ENCODE peak calls at places on chromosomes 4 and X, in four cellular contexts. D is prostate gland, C is right lobe of liver, E is Peyer's patch. Q is an unnamed sample.

GRCh38 chrX:5681159-5681558 is 547.5 kb downstream of the NLGN4X start:
- DNase-seq in D (no peak), C (no peak), E (no peak), Q (no peak)

GRCh38 chrX:45347877-45348675 is 147.4 kb upstream of the DIPK2B start:
- DNase-seq in D (no peak), C (no peak), E (no peak), Q (no peak)

GRCh38 chrX:110466790-110467189 is 108.1 kb downstream of the RTL9 start:
- DNase-seq in D (no peak), C (no peak), E (no peak), Q (no peak)

GRCh38 chrX:39905475-39905889 is 192.3 kb downstream of the BCOR start:
- DNase-seq in D (peak), C (peak), E (no peak), Q (no peak)

GRCh38 chr4:14749910-14750309 is 252.4 kb upstream of the CPEB2 start:
- DNase-seq in D (peak), C (peak), E (no peak), Q (no peak)

GRCh38 chr4:187478292-187479205 is 517.0 kb upstream of the ZFP42 start:
- DNase-seq in D (no peak), C (no peak), E (no peak), Q (no peak)

GRCh38 chrX:69503835-69504625 is at the start of gene NALF2:
- DNase-seq in D (peak), C (peak), E (peak), Q (no peak)

GRCh38 chr4:78363031-78363430 is 188.5 kb upstream of the ANXA3 start:
- DNase-seq in D (no peak), C (no peak), E (no peak), Q (no peak)

GRCh38 chr4:94390804-94391410 is 48.3 kb upstream of the HPGDS start:
- DNase-seq in D (peak), C (no peak), E (no peak), Q (no peak)

GRCh38 chr4:67549123-67549522 is 3.8 kb upstream of the CENPC start:
- DNase-seq in D (no peak), C (no peak), E (no peak), Q (no peak)

GRCh38 chr4:95465010-95465409 is 83.8 kb downstream of the UNC5C start:
- DNase-seq in D (no peak), C (no peak), E (no peak), Q (no peak)

GRCh38 chr4:184983660-184984356 is 34.5 kb upstream of the HELT start:
- DNase-seq in D (peak), C (peak), E (peak), Q (no peak)

GRCh38 chr4:186854256-186854655 is 130.6 kb upstream of the FAT1 start:
- DNase-seq in D (no peak), C (no peak), E (no peak), Q (no peak)

GRCh38 chr4:105192474-105192873 is 45.8 kb downstream of the TET2 start:
- DNase-seq in D (no peak), C (no peak), E (no peak), Q (no peak)

GRCh38 chr4:102344955-102345794 is at the start of gene SLC39A8:
- DNase-seq in D (peak), C (peak), E (peak), Q (peak)

GRCh38 chrX:96889726-96890125 is 6.0 kb downstream of the RPA4 start:
- DNase-seq in D (no peak), C (no peak), E (no peak), Q (no peak)

GRCh38 chrX:150455220-150455618 is 92.1 kb downstream of the MAMLD1 start:
- DNase-seq in D (no peak), C (no peak), E (no peak), Q (no peak)

GRCh38 chr4:52657630-52658501 is 1.2 kb downstream of the USP46 start:
- DNase-seq in D (peak), C (no peak), E (no peak), Q (peak)

GRCh38 chr4:85209161-85209560 is 242.7 kb upstream of the WDFY3 start:
- DNase-seq in D (no peak), C (no peak), E (no peak), Q (no peak)

GRCh38 chr4:80215449-80216052 is 18.2 kb downstream of the PRDM8 start:
- DNase-seq in D (no peak), C (no peak), E (no peak), Q (no peak)

GRCh38 chr4:39335566-39335965 is 30.6 kb downstream of the RFC1 start:
- DNase-seq in D (no peak), C (no peak), E (no peak), Q (no peak)

GRCh38 chr4:39259571-39260330 is 77.4 kb downstream of the WDR19 start:
- DNase-seq in D (no peak), C (no peak), E (no peak), Q (no peak)

GRCh38 chrX:39201305-39201990 is 400.2 kb downstream of the MID1IP1 start:
- DNase-seq in D (no peak), C (no peak), E (no peak), Q (no peak)

GRCh38 chr4:14871676-14872430 is 130.4 kb upstream of the CPEB2 start:
- DNase-seq in D (no peak), C (peak), E (peak), Q (no peak)

GRCh38 chr4:7295201-7295916 is 103.0 kb downstream of the SORCS2 start:
- DNase-seq in D (no peak), C (no peak), E (no peak), Q (no peak)

GRCh38 chrX:13647709-13648212 is 5.2 kb upstream of the TCEANC start:
- DNase-seq in D (no peak), C (peak), E (peak), Q (no peak)

GRCh38 chr4:32985256-32985655 is 2265.1 kb downstream of the PCDH7 start:
- DNase-seq in D (no peak), C (no peak), E (no peak), Q (no peak)

GRCh38 chrX:84188320-84188834 is 378 bp upstream of the RPS6KA6 start:
- DNase-seq in D (peak), C (peak), E (peak), Q (no peak)

GRCh38 chr4:67879486-67879885 is 4.3 kb downstream of the TMPRSS11D start:
- DNase-seq in D (no peak), C (no peak), E (no peak), Q (no peak)

GRCh38 chrX:71990518-71990917 is 79.9 kb downstream of the NHSL2 start:
- DNase-seq in D (no peak), C (no peak), E (no peak), Q (no peak)

GRCh38 chr4:99447079-99447478 is 11.9 kb upstream of the ADH7 start:
- DNase-seq in D (no peak), C (no peak), E (no peak), Q (no peak)

GRCh38 chrX:14899607-14900006 is 26.4 kb downstream of the MOSPD2 start:
- DNase-seq in D (no peak), C (no peak), E (no peak), Q (no peak)

GRCh38 chrX:139287155-139287924 is 243.2 kb upstream of the F9 start:
- DNase-seq in D (no peak), C (peak), E (no peak), Q (no peak)

GRCh38 chr4:122480655-122481487 is 24.3 kb upstream of the IL2 start:
- DNase-seq in D (no peak), C (no peak), E (no peak), Q (no peak)

GRCh38 chrX:133865761-133866470 is 119.5 kb downstream of the GPC3 start:
- DNase-seq in D (no peak), C (no peak), E (no peak), Q (no peak)

GRCh38 chr4:164207460-164207859 is 546.5 kb upstream of the SMIM31 start:
- DNase-seq in D (no peak), C (no peak), E (no peak), Q (no peak)

GRCh38 chr4:126890994-126891393 is 741.8 kb upstream of the INTU start:
- DNase-seq in D (no peak), C (no peak), E (no peak), Q (no peak)

GRCh38 chrX:155864655-155865054 is 16.5 kb upstream of the VAMP7 start:
- DNase-seq in D (no peak), C (no peak), E (no peak), Q (no peak)
- TF ChIP-seq CTCF in D (no peak), C (no peak), E (no peak), Q (no peak)

GRCh38 chr4:144658908-144659307 is 13.0 kb downstream of the HHIP start:
- DNase-seq in D (no peak), C (no peak), E (no peak), Q (no peak)

GRCh38 chr4:144654161-144654560 is 8.2 kb downstream of the HHIP start:
- DNase-seq in D (no peak), C (no peak), E (no peak), Q (no peak)

GRCh38 chr4:144656857-144657256 is 10.9 kb downstream of the HHIP start:
- DNase-seq in D (no peak), C (no peak), E (no peak), Q (no peak)

GRCh38 chr4:144658015-144658567 is 12.1 kb downstream of the HHIP start:
- DNase-seq in D (no peak), C (no peak), E (no peak), Q (no peak)

DNA sequence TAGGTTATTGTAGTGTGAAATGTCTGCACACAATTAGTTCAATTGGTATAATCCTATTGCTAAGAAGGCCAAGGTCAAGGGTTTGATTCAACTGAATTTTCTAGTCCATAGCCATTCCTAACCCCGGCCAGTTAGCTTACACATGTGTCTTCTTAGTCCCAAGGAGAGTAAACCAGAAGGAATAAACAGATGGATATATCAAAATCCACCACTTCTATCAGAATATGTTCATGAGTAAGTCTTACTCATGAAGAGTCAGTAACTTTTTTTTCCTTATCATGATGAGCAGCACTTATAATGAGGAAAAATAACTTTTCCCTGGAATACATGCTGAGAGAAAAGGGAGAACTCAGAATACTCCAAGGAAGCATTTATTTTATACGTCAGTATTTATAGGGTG is 9.5 kb downstream of the HHIP start:
- DNase-seq in D (no peak), C (no peak), E (no peak), Q (no peak)
- TF ChIP-seq POLR2A in D (no peak), C (no peak), E (no peak), Q (no peak)

GRCh38 chr4:108881190-108881589 is 118.3 kb upstream of the ETNPPL start:
- DNase-seq in D (no peak), C (no peak), E (no peak), Q (no peak)

GRCh38 chr4:108878781-108879180 is 115.9 kb upstream of the ETNPPL start:
- DNase-seq in D (no peak), C (no peak), E (no peak), Q (no peak)

GRCh38 chr4:108874806-108875205 is 112.0 kb upstream of the ETNPPL start:
- DNase-seq in D (no peak), C (no peak), E (no peak), Q (no peak)

DNA sequence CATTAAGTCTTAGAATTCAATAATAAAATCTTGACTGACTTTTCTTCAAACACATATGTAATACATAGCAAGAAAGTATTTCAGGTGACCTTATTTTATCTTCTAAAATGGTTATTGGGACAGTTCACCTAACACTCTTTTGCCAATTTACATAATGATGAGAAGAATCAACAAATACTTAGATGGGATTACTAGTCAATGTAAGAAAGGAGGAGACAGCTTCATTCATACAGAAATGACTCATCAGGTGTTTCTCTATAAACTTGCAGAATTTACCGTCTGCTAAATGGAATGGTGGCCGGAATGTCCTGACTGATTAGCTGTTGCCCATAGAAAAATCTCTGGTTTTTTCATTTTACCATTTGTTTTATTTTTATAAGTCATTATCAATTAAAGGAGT is 115.0 kb upstream of the ETNPPL start:
- DNase-seq in D (no peak), C (no peak), E (no peak), Q (no peak)
- H3K4me3 ChIP-seq in D (no peak), C (no peak), E (no peak), Q (no peak)

GRCh38 chr4:46999584-46999983 is 6.2 kb upstream of the GABRA4 start:
- DNase-seq in D (no peak), C (no peak), E (no peak), Q (no peak)

GRCh38 chr4:47000406-47000805 is 7.0 kb upstream of the GABRA4 start:
- DNase-seq in D (no peak), C (no peak), E (no peak), Q (no peak)

DNA sequence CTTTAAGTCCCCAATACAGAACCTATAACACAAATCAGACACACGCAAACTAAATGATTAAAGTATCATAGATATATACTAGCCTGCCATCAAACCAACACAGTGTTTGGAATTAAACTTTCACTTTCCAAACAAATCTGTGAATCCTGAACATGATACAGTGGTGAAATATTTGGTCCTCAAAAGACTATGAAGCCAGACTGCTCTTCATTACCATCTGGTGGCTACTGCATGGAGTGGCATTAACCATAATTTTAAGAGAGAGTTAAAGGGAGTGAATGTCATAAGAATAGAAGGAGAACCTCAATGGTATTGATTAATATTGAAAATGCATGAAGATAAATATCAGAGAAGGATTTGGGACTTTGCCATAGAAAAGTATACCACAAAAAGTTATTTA is 9.2 kb upstream of the GABRA4 start:
- DNase-seq in D (no peak), C (no peak), E (no peak), Q (no peak)
- TF ChIP-seq CTCF in D (no peak), C (no peak), E (peak), Q (no peak)

GRCh38 chr4:119300388-119301131 is 21.4 kb downstream of the FABP2 start:
- DNase-seq in D (peak), C (peak), E (peak), Q (peak)
- TF ChIP-seq POLR2A in D (peak), C (peak), E (peak), Q (peak)

GRCh38 chr4:12118651-12119213 is 690.0 kb upstream of the HS3ST1 start:
- DNase-seq in D (no peak), C (no peak), E (no peak), Q (no peak)
- H3K4me3 ChIP-seq in D (no peak), C (no peak), E (no peak), Q (no peak)

DNA sequence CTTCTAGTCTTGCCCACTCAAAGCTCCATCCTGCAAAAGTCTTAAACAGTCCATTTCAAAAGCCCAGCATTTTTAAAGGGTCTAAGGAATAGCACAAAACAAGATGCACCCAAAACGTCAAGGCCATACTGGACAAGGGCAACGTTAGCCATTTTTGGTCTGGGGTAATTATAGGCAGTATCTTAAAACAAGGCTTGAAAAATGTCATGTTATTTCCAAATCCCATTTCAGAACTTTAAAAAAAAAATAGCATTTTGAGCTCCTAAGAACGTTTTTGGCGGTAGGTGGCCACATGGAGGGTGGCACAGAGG is 584 bp upstream of the TMEM165 start:
- DNase-seq in D (no peak), C (no peak), E (no peak), Q (no peak)
- TF ChIP-seq CTCF in D (no peak), C (no peak), E (peak), Q (no peak)

GRCh38 chr4:2847297-2847871 is 3.7 kb downstream of the ADD1 start:
- DNase-seq in D (no peak), C (no peak), E (no peak), Q (no peak)
- TF ChIP-seq POLR2A in D (no peak), C (no peak), E (no peak), Q (no peak)